ENCODE peak calls at places on chromosomes 7 and 10, in five cellular contexts. B, O, R, H and V are unnamed samples.

GRCh38 chr10:110395350-110396283 is 90.9 kb upstream of the SMNDC1 start:
- DNase-seq in B (no peak), O (peak), R (peak), H (no peak), V (peak)

GRCh38 chr7:83161851-83162401 is 758 bp downstream of the PCLO start:
- DNase-seq in B (no peak), O (no peak), R (no peak), H (no peak), V (no peak)

GRCh38 chr7:52726986-52727385 is 308.4 kb upstream of the POM121L12 start:
- DNase-seq in B (no peak), O (no peak), R (no peak), H (no peak), V (no peak)

GRCh38 chr10:68082815-68083395 is 7.8 kb upstream of the HERC4 start:
- DNase-seq in B (no peak), O (peak), R (peak), H (no peak), V (peak)

GRCh38 chr7:85554294-85554877 is 367.5 kb upstream of the SEMA3D start:
- DNase-seq in B (no peak), O (peak), R (peak), H (no peak), V (peak)

GRCh38 chr7:12570148-12570528 is 382 bp upstream of the SCIN start:
- DNase-seq in B (no peak), O (peak), R (no peak), H (no peak), V (no peak)

GRCh38 chr10:87862644-87863101 is 660 bp downstream of the KLLN start:
- DNase-seq in B (no peak), O (no peak), R (no peak), H (peak), V (no peak)

GRCh38 chr7:86479144-86479543 is 164.6 kb upstream of the GRM3 start:
- DNase-seq in B (no peak), O (no peak), R (no peak), H (no peak), V (no peak)

GRCh38 chr7:136114966-136115762 is 138.0 kb upstream of the MTPN start:
- DNase-seq in B (no peak), O (peak), R (peak), H (peak), V (peak)

GRCh38 chr10:129730993-129731325 is 233.1 kb downstream of the EBF3 start:
- DNase-seq in B (no peak), O (no peak), R (no peak), H (no peak), V (no peak)

GRCh38 chr7:19916011-19916410 is 142.6 kb upstream of the TMEM196 start:
- DNase-seq in B (no peak), O (peak), R (no peak), H (no peak), V (no peak)

GRCh38 chr10:127398140-127398966 is 150.8 kb upstream of the NPS start:
- DNase-seq in B (peak), O (peak), R (no peak), H (no peak), V (peak)

GRCh38 chr10:113071446-113071845 is 121.4 kb downstream of the TCF7L2 start:
- DNase-seq in B (no peak), O (peak), R (no peak), H (no peak), V (no peak)

GRCh38 chr7:111138196-111138569 is 47.3 kb downstream of the LRRN3 start:
- DNase-seq in B (no peak), O (peak), R (no peak), H (no peak), V (peak)

GRCh38 chr7:73717991-73718405 is 1.5 kb downstream of the STX1A start:
- DNase-seq in B (peak), O (peak), R (peak), H (peak), V (peak)

GRCh38 chr10:132826524-132827422 is 40.8 kb upstream of the NKX6-2 start:
- DNase-seq in B (no peak), O (no peak), R (no peak), H (no peak), V (no peak)

GRCh38 chr10:78302739-78302988 is 269.0 kb downstream of the RPS24 start:
- DNase-seq in B (no peak), O (no peak), R (no peak), H (no peak), V (no peak)

GRCh38 chr10:125141860-125142484 is 18.4 kb downstream of the CTBP2 start:
- DNase-seq in B (no peak), O (no peak), R (no peak), H (no peak), V (no peak)